ENCODE peak calls at places on chromosome 9, in six cellular contexts. G, R, V, A, Z and J are unnamed samples.

GRCh38 chr9:13810510-13810909 is 503.4 kb downstream of the NFIB start:
- DNase-seq in R (no peak), Z (no peak), A (no peak), G (no peak), V (no peak), J (no peak)

GRCh38 chr9:3441197-3441816 is 84.5 kb downstream of the RFX3 start:
- DNase-seq in G (peak), V (peak), Z (no peak), R (peak), A (no peak), J (peak)

GRCh38 chr9:134188421-134189166 is 24.2 kb upstream of the RNU6ATAC start:
- DNase-seq in R (no peak), A (no peak), Z (peak), V (no peak), G (no peak), J (no peak)

GRCh38 chr9:133167769-133168168 is 4.1 kb upstream of the GBGT1 start:
- DNase-seq in Z (peak), R (no peak), A (no peak), V (no peak), G (no peak), J (no peak)

GRCh38 chr9:95044731-95045508 is 272.6 kb downstream of the FANCC start:
- DNase-seq in R (no peak), G (no peak), A (no peak), V (no peak), Z (no peak), J (no peak)

GRCh38 chr9:12720551-12720950 is 27.4 kb downstream of the TYRP1 start:
- DNase-seq in V (no peak), R (no peak), G (no peak), Z (no peak), A (no peak), J (no peak)

GRCh38 chr9:122144836-122145235 is 14.7 kb downstream of the NDUFA8 start:
- DNase-seq in R (peak), G (no peak), A (no peak), Z (no peak), V (no peak), J (peak)

GRCh38 chr9:84744195-84744594 is 74.7 kb downstream of the NTRK2 start:
- DNase-seq in A (no peak), Z (no peak), G (no peak), V (no peak), R (no peak), J (no peak)

GRCh38 chr9:115482747-115483146 is 364.8 kb upstream of the TNC start:
- DNase-seq in V (no peak), R (no peak), A (no peak), Z (no peak), G (no peak), J (no peak)

GRCh38 chr9:112764837-112765236 is 14.3 kb downstream of the SNX30 start:
- DNase-seq in Z (no peak), R (no peak), G (no peak), V (no peak), A (no peak), J (no peak)

GRCh38 chr9:87236546-87236945 is 261.1 kb upstream of the DAPK1 start:
- DNase-seq in G (peak), A (no peak), V (no peak), Z (no peak), R (no peak), J (no peak)

GRCh38 chr9:131418143-131419028 is 24.5 kb downstream of the PRRC2B start:
- DNase-seq in Z (no peak), G (peak), V (no peak), R (no peak), A (no peak), J (no peak)

GRCh38 chr9:87592554-87593394 is 95.1 kb downstream of the DAPK1 start:
- DNase-seq in G (peak), A (peak), V (no peak), R (no peak), Z (no peak), J (peak)

GRCh38 chr9:82247318-82247717 is 258.7 kb downstream of the SPATA31D1 start:
- DNase-seq in A (no peak), R (no peak), V (no peak), Z (no peak), G (no peak), J (no peak)

GRCh38 chr9:121278535-121279169 is 10.7 kb downstream of the GSN start:
- DNase-seq in R (peak), V (no peak), G (peak), Z (no peak), A (peak), J (peak)

GRCh38 chr9:17600962-17601593 is 22.2 kb downstream of the SH3GL2 start:
- DNase-seq in Z (no peak), V (no peak), R (peak), G (peak), A (no peak), J (no peak)

GRCh38 chr9:98491778-98492177 is 217.0 kb downstream of the GABBR2 start:
- DNase-seq in G (peak), A (no peak), R (no peak), V (no peak), Z (no peak), J (peak)

GRCh38 chr9:110738982-110739381 is 70.4 kb downstream of the MUSK start:
- DNase-seq in R (peak), A (no peak), Z (no peak), G (peak), V (no peak), J (peak)

GRCh38 chr9:75410405-75410804 is 322.1 kb downstream of the OSTF1 start:
- DNase-seq in V (no peak), R (no peak), Z (no peak), G (no peak), A (no peak), J (no peak)

GRCh38 chr9:123723135-123723875 is 206.6 kb downstream of the DENND1A start:
- DNase-seq in A (no peak), G (no peak), R (no peak), Z (no peak), V (no peak), J (no peak)

GRCh38 chr9:69425402-69425801 is 100.4 kb downstream of the ENTREP1 start:
- DNase-seq in G (no peak), V (no peak), A (no peak), Z (no peak), R (peak), J (no peak)

GRCh38 chr9:20238921-20239320 is 383.4 kb downstream of the MLLT3 start:
- DNase-seq in G (no peak), A (no peak), Z (no peak), R (no peak), V (no peak), J (no peak)

GRCh38 chr9:35489313-35490154 is at the start of gene RUSC2:
- DNase-seq in R (peak), G (peak), Z (peak), A (peak), V (peak), J (peak)

GRCh38 chr9:134291961-134292871 is 34.0 kb upstream of the RXRA start:
- DNase-seq in A (no peak), R (no peak), Z (peak), G (no peak), V (no peak), J (no peak)

GRCh38 chr9:78664370-78664769 is 367.4 kb downstream of the PSAT1 start:
- DNase-seq in Z (no peak), V (no peak), G (peak), A (no peak), R (no peak), J (no peak)

GRCh38 chr9:101138516-101138915 is 110.0 kb downstream of the PLPPR1 start:
- DNase-seq in Z (no peak), R (no peak), G (no peak), A (no peak), V (no peak), J (no peak)

GRCh38 chr9:89483592-89484474 is 14.1 kb downstream of the SEMA4D start:
- DNase-seq in R (no peak), V (peak), Z (peak), G (no peak), A (no peak), J (no peak)
- H3K27ac ChIP-seq in R (no peak), V (no peak), Z (peak), G (no peak), A (no peak), J (no peak)

DNA sequence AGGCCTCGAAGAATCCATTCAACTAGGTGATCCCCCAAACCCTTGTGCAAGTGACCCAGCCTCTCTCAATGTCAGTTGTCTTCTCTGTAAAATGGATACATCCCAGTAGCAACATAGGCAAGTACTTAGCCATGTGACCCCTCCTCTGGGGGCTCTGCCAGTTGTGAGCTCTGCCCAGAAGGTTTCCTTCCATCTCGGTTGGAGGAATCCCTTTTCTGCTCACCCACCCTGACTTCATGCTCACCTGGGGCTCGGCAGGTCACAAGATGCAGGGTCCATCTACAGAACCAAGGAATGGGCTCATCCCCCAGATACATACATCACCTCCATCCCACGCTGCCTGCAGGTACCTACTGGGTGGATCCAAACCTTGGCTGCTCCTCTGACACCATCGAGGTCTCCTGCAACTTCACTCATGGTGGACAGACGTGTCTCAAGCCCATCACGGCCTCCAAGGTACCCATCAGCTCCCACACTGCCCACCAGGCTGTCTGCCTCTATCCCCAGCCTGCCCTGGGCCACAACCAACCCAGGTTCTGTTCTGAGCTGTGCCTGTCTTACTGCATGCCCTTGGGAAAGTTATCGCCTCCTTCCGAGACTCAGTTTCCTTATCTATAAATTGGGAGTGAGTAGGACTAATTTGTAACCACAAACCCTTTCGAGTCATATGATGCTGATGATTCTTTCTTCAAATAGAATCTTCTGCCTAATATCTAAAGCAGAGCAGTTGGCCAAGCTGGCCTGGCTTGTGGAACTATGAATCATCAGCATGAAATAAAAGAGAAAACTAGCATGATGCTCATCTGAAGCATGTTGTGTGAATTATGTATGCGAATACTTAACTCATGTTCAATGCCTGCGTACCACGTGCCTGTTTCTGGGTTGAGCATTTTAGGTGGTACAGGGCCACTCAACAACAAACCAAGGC is 15.3 kb upstream of the ORM1 start:
- DNase-seq in R (no peak), V (no peak), G (peak), Z (peak), A (peak), J (peak)
- H3K27ac ChIP-seq in R (no peak), V (no peak), G (no peak), Z (no peak), A (no peak), J (no peak)

GRCh38 chr9:136997355-136997754 is 987 bp upstream of the CLIC3 start:
- DNase-seq in Z (no peak), V (no peak), A (no peak), G (no peak), R (no peak), J (no peak)

GRCh38 chr9:136995370-136995769 is 998 bp downstream of the CLIC3 start:
- DNase-seq in G (no peak), A (no peak), Z (no peak), R (no peak), V (no peak), J (no peak)

GRCh38 chr9:136995772-136996308 is 528 bp downstream of the CLIC3 start:
- DNase-seq in A (no peak), R (no peak), Z (no peak), G (peak), V (no peak), J (no peak)

GRCh38 chr9:136996361-136997281 is at the start of gene CLIC3:
- DNase-seq in R (peak), V (peak), G (no peak), Z (peak), A (no peak), J (no peak)

GRCh38 chr9:136997830-136998234 is 1.5 kb upstream of the CLIC3 start:
- DNase-seq in V (no peak), Z (no peak), G (no peak), A (no peak), R (no peak), J (peak)
- H3K27ac ChIP-seq in V (peak), Z (peak), G (no peak), A (no peak), R (no peak), J (no peak)

DNA sequence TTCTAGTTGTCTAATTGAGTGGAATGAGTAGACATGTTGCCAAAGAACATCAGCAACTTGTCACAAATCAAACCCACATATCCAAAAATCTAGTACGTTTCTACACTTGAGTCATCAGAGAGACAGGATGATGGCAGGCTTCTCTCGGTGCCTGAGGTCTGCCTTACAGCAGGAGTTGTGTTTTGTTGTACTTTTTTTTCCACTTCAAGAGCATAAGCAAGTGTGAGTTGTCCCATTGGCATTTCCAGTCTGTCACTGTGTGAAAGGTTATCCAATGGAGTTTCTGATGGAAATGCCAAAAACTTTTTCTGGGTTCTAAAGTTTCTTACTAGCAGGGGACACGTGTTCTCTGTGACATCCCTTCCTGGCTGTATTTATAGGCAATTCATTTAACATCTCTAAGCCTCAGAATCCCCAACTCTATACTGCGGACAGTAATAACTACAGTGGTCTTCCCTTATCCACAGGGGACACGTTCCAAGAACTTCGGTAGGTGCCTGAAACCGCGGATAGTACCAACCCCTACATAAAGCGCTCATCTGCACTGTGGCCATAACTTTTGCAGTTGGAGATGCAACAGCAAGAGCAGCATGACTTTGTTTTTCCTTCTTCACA is 246.5 kb downstream of the SYK start:
- DNase-seq in G (peak), A (no peak), Z (no peak), V (no peak), R (peak), J (peak)
- H3K27ac ChIP-seq in G (peak), A (no peak), Z (no peak), V (no peak), R (no peak), J (peak)

DNA sequence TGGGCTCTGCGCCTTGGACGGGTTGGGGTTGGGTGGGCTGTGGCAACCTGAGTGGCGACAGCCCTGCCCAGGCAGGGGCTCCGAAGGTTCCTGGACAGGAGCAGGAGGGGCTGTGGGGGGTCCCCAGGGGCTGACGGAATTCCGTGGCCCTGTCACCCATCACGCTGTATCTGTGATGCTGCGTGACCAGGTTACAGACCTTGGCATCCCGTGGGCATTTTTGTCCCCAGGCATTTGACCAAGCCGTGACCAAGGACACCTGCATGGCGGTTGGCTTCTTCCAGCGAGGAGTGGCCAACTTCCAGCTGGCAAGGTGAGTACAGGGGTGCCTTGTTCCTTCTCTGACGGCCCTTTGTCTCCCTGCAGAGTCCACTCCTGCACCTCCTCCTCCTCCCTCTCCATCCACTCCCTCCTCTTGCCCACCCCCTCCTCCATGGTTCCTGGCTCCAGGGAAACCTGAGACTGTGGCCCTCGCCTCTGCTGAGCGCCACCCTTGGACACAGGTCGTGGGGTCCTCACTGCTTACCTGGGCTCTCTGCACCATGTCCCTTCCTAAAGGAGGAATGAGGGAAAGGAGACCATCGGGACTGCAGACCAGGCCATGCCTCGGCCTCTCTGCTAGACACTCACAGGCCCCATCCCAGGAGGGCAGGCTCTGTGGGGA is 3.0 kb downstream of the NOXA1 start:
- DNase-seq in A (no peak), R (no peak), V (no peak), Z (peak), G (no peak), J (no peak)
- H3K27ac ChIP-seq in A (no peak), R (no peak), V (no peak), Z (no peak), G (no peak), J (no peak)

DNA sequence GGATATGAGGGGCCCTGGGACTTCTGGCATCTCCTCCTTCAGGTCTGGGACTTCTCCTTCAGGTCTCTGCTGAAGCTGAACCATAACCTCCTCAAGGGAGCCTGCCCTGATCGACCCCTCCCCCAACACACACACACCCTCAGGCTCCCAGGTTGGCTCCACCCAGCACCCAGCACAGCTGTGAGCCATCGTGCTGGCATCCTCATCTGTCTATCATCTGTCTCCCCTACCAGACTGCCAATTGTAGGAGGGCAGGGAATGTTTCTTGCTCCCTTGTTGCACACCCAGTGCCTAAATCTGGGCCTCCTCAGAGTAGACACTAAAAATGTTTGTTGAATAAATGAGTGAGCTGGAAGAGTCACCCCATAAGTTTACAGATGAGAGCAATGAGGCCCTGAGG is 71.4 kb downstream of the LRSAM1 start:
- DNase-seq in R (peak), G (no peak), Z (no peak), V (no peak), A (no peak), J (no peak)
- H3K27ac ChIP-seq in R (peak), G (peak), Z (peak), V (no peak), A (peak), J (peak)

GRCh38 chr9:130020618-130021017 is 22.4 kb downstream of the FNBP1 start:
- DNase-seq in R (no peak), V (no peak), A (no peak), G (no peak), Z (no peak), J (no peak)
- H3K27ac ChIP-seq in R (no peak), V (no peak), A (peak), G (no peak), Z (no peak), J (no peak)

DNA sequence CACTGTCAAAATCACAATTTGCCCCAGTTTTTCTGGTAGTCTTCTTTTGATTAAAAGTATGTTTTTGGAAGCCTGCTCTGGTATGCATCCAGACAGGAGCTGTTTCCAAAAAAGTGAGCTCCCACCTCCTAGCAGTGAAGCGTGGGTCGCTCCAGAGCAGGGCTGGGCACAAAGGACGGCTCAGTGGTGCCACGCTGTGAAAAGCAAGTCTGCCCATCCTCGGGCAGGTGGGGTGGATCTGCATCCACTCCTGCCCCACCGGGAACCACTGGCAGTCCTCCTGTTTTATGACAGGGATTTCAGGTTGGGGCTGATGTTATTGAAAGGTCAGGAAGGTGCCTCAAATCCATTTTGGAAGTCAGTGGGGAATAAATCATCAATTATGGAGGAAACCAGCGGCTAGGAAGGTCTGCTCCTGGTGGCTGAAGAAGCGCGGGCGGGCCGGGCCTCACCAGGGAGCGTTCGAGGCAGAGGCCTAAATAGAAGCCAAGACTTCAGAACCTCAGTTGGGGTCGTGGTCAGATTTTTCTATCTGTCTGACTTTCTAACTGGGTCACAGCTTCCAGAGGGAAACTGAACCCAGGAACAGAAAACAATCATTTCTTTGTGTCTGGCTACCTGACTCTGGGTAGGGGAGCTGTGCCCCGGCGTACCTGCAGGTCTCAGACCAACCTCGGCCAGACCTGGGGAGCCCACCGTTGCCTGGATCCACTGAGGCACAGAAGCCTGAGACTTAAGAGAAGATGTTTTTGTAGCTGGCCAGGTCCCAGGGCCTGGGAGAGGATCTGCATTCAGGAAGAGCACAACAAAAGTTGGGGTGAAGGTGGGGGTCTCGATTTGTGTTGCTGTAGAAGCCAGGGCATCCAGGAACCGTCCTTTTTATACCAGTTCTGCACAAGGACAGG is 168.1 kb downstream of the PAX5 start:
- DNase-seq in A (no peak), R (no peak), Z (peak), G (no peak), V (no peak), J (no peak)
- H3K27ac ChIP-seq in A (no peak), R (no peak), Z (no peak), G (no peak), V (no peak), J (no peak)

GRCh38 chr9:137724114-137724445 is 105.3 kb downstream of the EHMT1 start:
- DNase-seq in V (no peak), G (peak), Z (no peak), A (no peak), R (no peak), J (peak)
- H3K27ac ChIP-seq in V (no peak), G (no peak), Z (peak), A (no peak), R (no peak), J (no peak)